ENCODE peak calls at places on chromosome 11, in five cellular contexts. One of them, this sample, is unnamed.

GRCh38 chr11:61543606-61544306 is 35.2 kb downstream of the LRRC10B start:
- DNase-seq in tibial nerve: no peak
- DNase-seq in globus pallidus: no peak
- DNase-seq in H9: no peak
- DNase-seq in stimulated activated CD4-positive, alpha-beta T cell treated with anti-CD3 and anti-CD28 coated beads, Interleukin-2, amount 100 ng/mL, for 24 hours: no peak
- DNase-seq in this sample: no peak

GRCh38 chr11:35419713-35420333 is 465 bp upstream of the SLC1A2 start:
- DNase-seq in tibial nerve: no peak
- DNase-seq in globus pallidus: no peak
- DNase-seq in H9: no peak
- DNase-seq in stimulated activated CD4-positive, alpha-beta T cell treated with anti-CD3 and anti-CD28 coated beads, Interleukin-2, amount 100 ng/mL, for 24 hours: peak
- DNase-seq in this sample: no peak

GRCh38 chr11:102761646-102762238 is 18.7 kb downstream of the MMP10 start:
- DNase-seq in tibial nerve: no peak
- DNase-seq in globus pallidus: no peak
- DNase-seq in H9: no peak
- DNase-seq in stimulated activated CD4-positive, alpha-beta T cell treated with anti-CD3 and anti-CD28 coated beads, Interleukin-2, amount 100 ng/mL, for 24 hours: no peak
- DNase-seq in this sample: peak

GRCh38 chr11:39374963-39375698 is 2084.3 kb downstream of the LRRC4C start:
- DNase-seq in tibial nerve: no peak
- DNase-seq in globus pallidus: peak
- DNase-seq in H9: no peak
- DNase-seq in stimulated activated CD4-positive, alpha-beta T cell treated with anti-CD3 and anti-CD28 coated beads, Interleukin-2, amount 100 ng/mL, for 24 hours: no peak
- DNase-seq in this sample: peak

GRCh38 chr11:85725510-85726258 is 39.7 kb upstream of the CCDC89 start:
- DNase-seq in tibial nerve: no peak
- DNase-seq in globus pallidus: no peak
- DNase-seq in H9: no peak
- DNase-seq in stimulated activated CD4-positive, alpha-beta T cell treated with anti-CD3 and anti-CD28 coated beads, Interleukin-2, amount 100 ng/mL, for 24 hours: no peak
- DNase-seq in this sample: peak

GRCh38 chr11:120832609-120833221 is 191.2 kb upstream of the TBCEL start:
- DNase-seq in tibial nerve: no peak
- DNase-seq in globus pallidus: peak
- DNase-seq in H9: no peak
- DNase-seq in stimulated activated CD4-positive, alpha-beta T cell treated with anti-CD3 and anti-CD28 coated beads, Interleukin-2, amount 100 ng/mL, for 24 hours: no peak
- DNase-seq in this sample: no peak

GRCh38 chr11:101715281-101715680 is 131.5 kb upstream of the TRPC6 start:
- DNase-seq in tibial nerve: no peak
- DNase-seq in globus pallidus: no peak
- DNase-seq in H9: no peak
- DNase-seq in stimulated activated CD4-positive, alpha-beta T cell treated with anti-CD3 and anti-CD28 coated beads, Interleukin-2, amount 100 ng/mL, for 24 hours: no peak
- DNase-seq in this sample: no peak

GRCh38 chr11:17932472-17932871 is 80.4 kb downstream of the SERGEF start:
- DNase-seq in tibial nerve: no peak
- DNase-seq in globus pallidus: no peak
- DNase-seq in H9: no peak
- DNase-seq in stimulated activated CD4-positive, alpha-beta T cell treated with anti-CD3 and anti-CD28 coated beads, Interleukin-2, amount 100 ng/mL, for 24 hours: no peak
- DNase-seq in this sample: peak

GRCh38 chr11:93407777-93408401 is 77.3 kb downstream of the DEUP1 start:
- DNase-seq in tibial nerve: no peak
- DNase-seq in globus pallidus: no peak
- DNase-seq in H9: no peak
- DNase-seq in stimulated activated CD4-positive, alpha-beta T cell treated with anti-CD3 and anti-CD28 coated beads, Interleukin-2, amount 100 ng/mL, for 24 hours: peak
- DNase-seq in this sample: no peak